ENCODE peak calls at places on chromosomes 12 and 14, in six cellular contexts. J, Q, R, M, X and O are unnamed samples.

GRCh38 chr12:38886064-38886463 is 19.3 kb downstream of the CPNE8 start:
- DNase-seq in Q (peak), J (peak), X (no peak), M (peak), R (no peak), O (no peak)

GRCh38 chr12:53844989-53845836 is 93.4 kb upstream of the HOXC13 start:
- DNase-seq in M (no peak), R (peak), X (no peak), Q (no peak), J (no peak), O (no peak)

GRCh38 chr12:95358111-95359083 is 115.6 kb upstream of the METAP2 start:
- DNase-seq in X (no peak), Q (no peak), J (peak), R (no peak), M (no peak), O (no peak)

GRCh38 chr12:131621701-131622421 is 89.0 kb upstream of the SFSWAP start:
- DNase-seq in R (no peak), X (no peak), Q (no peak), J (no peak), M (peak), O (no peak)

GRCh38 chr14:94047581-94047980 is 21.4 kb downstream of the OTUB2 start:
- DNase-seq in R (no peak), X (no peak), J (no peak), Q (no peak), M (no peak), O (no peak)

GRCh38 chr12:14577344-14577743 is 9.7 kb upstream of the PLBD1 start:
- DNase-seq in Q (no peak), M (no peak), X (no peak), R (no peak), J (peak), O (no peak)

GRCh38 chr12:116370004-116370404 is 92.5 kb upstream of the MED13L start:
- DNase-seq in Q (no peak), M (no peak), R (no peak), X (no peak), J (peak), O (no peak)

GRCh38 chr14:105448706-105449111 is 25.9 kb upstream of the CRIP2 start:
- DNase-seq in Q (peak), M (peak), X (no peak), J (peak), R (no peak), O (peak)

GRCh38 chr12:52474212-52474611 is 607 bp upstream of the KRT6C start:
- DNase-seq in Q (no peak), M (no peak), J (no peak), R (no peak), X (no peak), O (no peak)

GRCh38 chr14:95045255-95045701 is 112.1 kb downstream of the DICER1 start:
- DNase-seq in Q (no peak), R (no peak), M (peak), J (no peak), X (no peak), O (no peak)

GRCh38 chr12:83954939-83955601 is 957.5 kb downstream of the SLC6A15 start:
- DNase-seq in R (no peak), M (no peak), X (no peak), Q (no peak), J (no peak), O (no peak)

GRCh38 chr14:50926851-50927386 is 17.4 kb downstream of the PYGL start:
- DNase-seq in X (no peak), Q (no peak), M (no peak), J (no peak), R (no peak), O (no peak)

GRCh38 chr12:127761880-127762279 is 505.1 kb upstream of the TMEM132C start:
- DNase-seq in J (no peak), M (no peak), R (no peak), Q (no peak), X (no peak), O (no peak)

GRCh38 chr14:50545618-50546017 is 13.2 kb upstream of the MAP4K5 start:
- DNase-seq in J (no peak), X (no peak), M (no peak), R (no peak), Q (no peak), O (no peak)

GRCh38 chr14:50813544-50813863 is 17.5 kb downstream of the NIN start:
- DNase-seq in M (no peak), J (no peak), Q (no peak), X (no peak), R (no peak), O (no peak)

GRCh38 chr12:51886021-51886710 is 1.7 kb upstream of the ANKRD33 start:
- DNase-seq in X (peak), R (peak), M (no peak), Q (peak), J (peak), O (no peak)

GRCh38 chr14:23626946-23627345 is 9.2 kb upstream of the DHRS2 start:
- DNase-seq in X (no peak), M (no peak), R (no peak), J (no peak), Q (no peak), O (no peak)

GRCh38 chr14:23047042-23047634 is 5.1 kb downstream of the PSMB11 start:
- DNase-seq in R (no peak), M (peak), X (no peak), Q (no peak), J (no peak), O (no peak)

GRCh38 chr14:72495668-72496067 is 398.2 kb downstream of the DPF3 start:
- DNase-seq in J (peak), Q (no peak), R (peak), X (no peak), M (no peak), O (no peak)

GRCh38 chr12:70964867-70965469 is 44.4 kb upstream of the PTPRR start:
- DNase-seq in M (no peak), R (no peak), J (no peak), X (no peak), Q (no peak), O (no peak)

GRCh38 chr14:34794941-34795340 is 80.2 kb downstream of the BAZ1A start:
- DNase-seq in R (no peak), J (no peak), M (no peak), X (no peak), Q (no peak), O (no peak)

GRCh38 chr12:98253207-98253606 is 262.2 kb upstream of the TMPO start:
- DNase-seq in J (no peak), X (no peak), R (no peak), M (no peak), Q (no peak), O (no peak)

GRCh38 chr14:104177411-104177810 is 39.0 kb downstream of the KIF26A start:
- DNase-seq in X (no peak), M (no peak), J (no peak), Q (no peak), R (no peak), O (no peak)

GRCh38 chr12:132069336-132069985 is 74.7 kb downstream of the DDX51 start:
- DNase-seq in X (no peak), M (no peak), Q (no peak), R (no peak), J (no peak), O (no peak)

GRCh38 chr12:121611306-121611705 is 15.0 kb upstream of the ORAI1 start:
- DNase-seq in M (no peak), X (no peak), Q (no peak), R (no peak), J (no peak), O (no peak)

GRCh38 chr14:23345987-23346692 is 6.5 kb downstream of the SLC22A17 start:
- DNase-seq in M (no peak), J (no peak), R (no peak), X (no peak), Q (no peak), O (no peak)

GRCh38 chr12:47742253-47742825 is 16.3 kb downstream of the RAPGEF3 start:
- DNase-seq in M (peak), Q (peak), R (peak), X (no peak), J (peak), O (peak)

GRCh38 chr12:8493084-8493483 is 20.2 kb upstream of the CLEC4D start:
- DNase-seq in J (no peak), Q (no peak), X (no peak), M (no peak), R (peak), O (no peak)

GRCh38 chr14:42980419-42980818 is 1373.7 kb downstream of the LRFN5 start:
- DNase-seq in Q (no peak), M (no peak), R (no peak), X (no peak), J (peak), O (no peak)

GRCh38 chr14:76091036-76091435 is 60.7 kb upstream of the GPATCH2L start:
- DNase-seq in X (no peak), R (peak), M (no peak), Q (peak), J (no peak), O (no peak)

GRCh38 chr12:91178139-91178561 is 4.5 kb downstream of the DCN start:
- DNase-seq in R (no peak), J (peak), Q (no peak), M (peak), X (peak), O (no peak)

GRCh38 chr12:54372113-54372806 is 8.0 kb upstream of the GPR84 start:
- DNase-seq in X (no peak), M (no peak), R (no peak), J (no peak), Q (no peak), O (no peak)

GRCh38 chr12:113135178-113136127 is at the start of gene RASAL1:
- DNase-seq in X (no peak), J (no peak), R (peak), M (peak), Q (no peak), O (peak)

GRCh38 chr12:50174971-50175715 is 8.0 kb upstream of the CERS5 start:
- DNase-seq in M (no peak), X (no peak), R (no peak), J (peak), Q (no peak), O (no peak)

DNA sequence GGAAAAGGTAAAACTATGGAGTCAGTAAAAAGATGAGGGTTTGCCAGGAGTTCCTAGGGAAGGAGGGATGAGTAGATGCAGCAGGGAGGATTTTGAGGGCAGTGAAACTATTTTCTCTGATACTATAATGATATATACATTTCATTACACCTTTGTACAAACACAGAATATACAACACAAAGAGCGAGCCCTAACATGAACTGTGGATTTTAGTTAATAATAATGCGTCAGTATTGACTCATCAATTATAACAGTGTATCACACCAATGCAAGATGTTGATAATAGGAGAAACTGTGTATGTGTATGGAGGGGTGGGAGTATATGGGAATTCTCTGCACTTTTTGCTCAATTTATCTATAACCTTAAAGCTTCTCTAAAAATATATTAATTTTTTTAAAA is 404.3 kb upstream of the NOVA1 start:
- DNase-seq in Q (no peak), R (no peak), X (no peak), M (no peak), J (no peak), O (no peak)
- TF ChIP-seq CTCF in Q (no peak), R (no peak), X (no peak), M (no peak), J (no peak), O (no peak)

DNA sequence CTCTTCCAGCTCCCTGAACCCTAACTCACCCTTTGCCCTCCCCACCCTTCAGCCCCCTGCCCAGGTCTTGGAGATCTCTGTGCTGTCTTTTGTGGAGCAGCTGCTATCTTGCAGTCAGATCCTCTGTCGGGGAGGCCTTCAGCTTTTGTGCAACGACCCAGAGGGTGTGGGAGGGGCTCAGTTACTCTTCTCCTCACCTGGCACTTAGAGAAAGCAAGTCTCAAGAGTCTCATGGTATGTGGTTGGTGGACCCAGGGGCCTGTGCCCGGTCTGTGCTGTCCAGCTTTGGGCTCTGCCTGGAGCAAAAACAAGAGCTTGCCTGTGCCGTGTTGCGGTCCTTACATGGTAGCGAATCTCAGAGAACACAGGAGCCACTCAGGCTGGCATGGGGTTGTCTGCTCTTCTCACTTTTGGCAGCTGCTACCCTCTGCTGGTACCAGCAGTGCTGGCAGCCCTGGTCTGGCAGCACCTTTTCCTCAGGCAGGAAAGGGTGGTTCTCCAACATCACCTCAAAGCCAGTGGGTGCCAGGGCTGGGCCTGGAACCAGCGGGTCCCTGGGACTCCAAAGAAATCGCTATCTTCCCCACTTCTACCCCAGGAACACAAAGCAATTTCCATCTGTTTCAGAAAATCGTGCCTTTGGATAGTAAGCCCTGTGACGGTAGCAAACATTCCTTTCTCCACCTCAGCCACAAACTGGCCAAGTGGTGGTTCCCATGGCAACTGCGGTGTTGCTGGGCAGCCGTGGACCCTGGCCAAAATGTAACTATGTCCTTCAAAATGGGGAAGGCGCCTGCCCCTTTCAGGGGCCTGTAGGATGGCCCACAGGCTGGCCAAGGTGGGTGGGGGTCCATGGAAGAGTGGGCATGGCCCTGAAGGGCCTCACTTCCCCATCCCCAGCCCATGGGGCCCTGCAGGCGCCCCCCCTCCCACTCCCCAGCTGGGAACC is 90.0 kb downstream of the RIN3 start:
- DNase-seq in J (peak), R (no peak), M (no peak), X (no peak), Q (peak), O (no peak)
- TF ChIP-seq CTCF in J (peak), R (no peak), M (peak), X (no peak), Q (peak), O (no peak)

DNA sequence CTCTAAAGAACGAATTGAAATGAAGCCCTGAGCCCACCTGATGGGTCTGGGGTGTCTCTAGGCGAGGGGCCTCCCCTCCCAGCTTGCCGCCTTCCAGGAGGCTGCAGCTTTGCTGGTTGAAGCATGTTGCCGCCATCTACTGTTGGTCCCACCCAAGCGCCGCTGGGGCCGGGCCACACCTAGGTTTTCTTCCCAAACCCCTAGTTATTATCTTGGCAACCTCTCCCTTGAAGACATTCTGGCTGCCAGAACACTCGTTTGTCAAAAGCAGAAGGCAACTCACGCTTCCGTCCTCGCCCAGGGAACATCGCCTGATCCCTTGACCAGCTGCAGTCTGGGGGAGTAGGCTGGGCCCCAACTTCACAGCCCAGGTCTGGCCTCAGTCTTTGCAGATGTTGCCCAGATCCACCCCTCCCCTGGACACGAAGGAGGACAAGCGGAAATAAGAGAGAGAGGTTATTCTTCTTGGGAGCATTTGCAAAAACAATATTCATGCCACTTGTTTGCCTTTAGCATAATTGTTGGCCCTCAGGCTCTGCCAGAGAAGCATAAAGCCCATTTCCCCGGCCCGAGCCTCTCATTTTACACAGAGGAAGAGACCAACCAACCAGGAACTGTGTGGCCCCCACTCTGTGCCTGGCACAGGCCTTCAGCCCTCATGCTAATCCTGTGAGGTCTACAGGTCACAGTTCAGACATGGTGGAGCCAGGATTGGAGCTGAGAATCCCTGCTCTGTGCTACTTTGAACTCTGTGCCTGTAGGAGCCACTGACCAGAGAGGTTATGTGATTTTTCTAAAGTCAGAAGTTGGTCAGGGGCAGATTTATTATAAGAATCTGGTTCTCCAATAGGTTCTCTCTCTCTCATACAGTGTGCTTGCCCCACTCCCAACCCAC is 6.7 kb downstream of the EMP1 start:
- DNase-seq in J (no peak), X (no peak), M (no peak), Q (peak), R (peak), O (no peak)
- TF ChIP-seq CTCF in J (peak), X (peak), M (peak), Q (peak), R (no peak), O (no peak)

GRCh38 chr12:72282721-72283120 is 10.6 kb downstream of the TRHDE start:
- DNase-seq in J (peak), X (no peak), Q (no peak), M (no peak), R (no peak), O (no peak)
- TF ChIP-seq CTCF in J (peak), X (peak), Q (peak), M (no peak), R (no peak), O (no peak)

GRCh38 chr12:6703631-6704030 is 3.0 kb upstream of the PIANP start:
- DNase-seq in R (no peak), Q (no peak), X (no peak), J (no peak), M (no peak), O (no peak)
- TF ChIP-seq CTCF in R (no peak), Q (no peak), X (no peak), J (no peak), M (no peak), O (no peak)

DNA sequence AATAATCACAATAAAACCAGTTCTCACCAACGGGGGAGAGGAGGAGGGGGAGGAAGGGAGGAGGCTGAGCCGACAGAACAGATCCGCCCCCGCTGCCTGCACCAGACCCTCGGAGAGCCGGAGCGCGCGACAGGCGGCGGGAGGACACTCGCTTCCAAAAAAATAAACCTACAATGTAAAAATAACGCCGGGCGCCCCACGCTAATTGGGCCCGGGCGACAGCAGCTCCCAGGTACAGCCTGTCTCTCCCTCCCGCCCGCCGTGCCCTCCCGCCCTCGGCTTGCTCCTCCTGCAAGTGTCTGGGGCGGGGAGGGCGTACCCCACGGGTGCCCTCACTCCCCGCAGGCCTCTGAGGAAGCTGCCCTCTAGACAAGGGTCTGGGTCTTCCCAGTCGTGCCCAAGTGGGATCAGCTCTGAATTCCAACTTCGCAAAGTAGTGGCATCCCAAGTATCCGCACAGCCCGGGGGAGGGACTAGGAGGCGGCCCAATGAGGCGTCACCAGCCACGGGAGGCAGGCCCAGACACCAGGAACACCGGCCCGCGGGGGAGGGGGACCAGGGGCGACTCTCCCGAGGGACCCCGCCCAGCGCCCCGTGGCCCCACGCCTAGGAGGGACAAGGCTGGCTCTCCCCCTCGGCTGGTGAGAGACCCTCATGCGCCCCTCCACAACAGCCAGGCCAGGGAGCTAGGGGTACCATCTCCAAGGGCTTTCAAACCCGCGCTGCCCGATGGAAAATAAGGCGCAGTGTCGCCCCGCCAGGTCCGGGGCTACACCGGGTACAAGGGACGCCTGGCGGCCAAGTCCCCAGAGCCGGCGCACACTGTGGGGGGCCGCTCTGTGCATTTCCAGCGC is 1.0 kb downstream of the NCOR2 start:
- DNase-seq in Q (peak), M (peak), J (peak), R (peak), X (peak), O (peak)
- TF ChIP-seq CTCF in Q (peak), M (peak), J (no peak), R (no peak), X (no peak), O (no peak)